ENCODE peak calls at places on chromosomes 11 and 22, in six cellular contexts. Y, L, K, W, X and R are unnamed samples.

GRCh38 chr11:95739108-95739507 is 50.5 kb downstream of the FAM76B start:
- DNase-seq in Y (no peak), L (no peak), K (no peak), W (no peak), X (no peak), R (no peak)

GRCh38 chr11:74634537-74634936 is 42.2 kb downstream of the POLD3 start:
- DNase-seq in Y (no peak), L (peak), K (peak), W (peak), X (no peak), R (peak)

GRCh38 chr11:94171693-94172440 is 43.2 kb downstream of the PANX1 start:
- DNase-seq in Y (peak), L (peak), K (peak), W (peak), X (no peak), R (peak)

GRCh38 chr11:86569109-86569508 is 103.3 kb downstream of the ME3 start:
- DNase-seq in Y (no peak), L (no peak), K (no peak), W (no peak), X (no peak), R (no peak)

GRCh38 chr22:49160261-49161001 is 667.2 kb downstream of the BRD1 start:
- DNase-seq in Y (no peak), L (no peak), K (no peak), W (no peak), X (no peak), R (no peak)

GRCh38 chr22:29330753-29331152 is 15.3 kb upstream of the RASL10A start:
- DNase-seq in Y (no peak), L (no peak), K (no peak), W (peak), X (no peak), R (peak)

GRCh38 chr22:20530368-20531153 is 23.2 kb downstream of the MED15 start:
- DNase-seq in Y (no peak), L (peak), K (no peak), W (peak), X (no peak), R (no peak)

GRCh38 chr11:34346551-34346950 is 11.3 kb downstream of the ABTB2 start:
- DNase-seq in Y (no peak), L (no peak), K (no peak), W (peak), X (no peak), R (peak)

GRCh38 chr11:12669930-12670329 is 4.3 kb upstream of the TEAD1 start:
- DNase-seq in Y (no peak), L (no peak), K (no peak), W (peak), X (no peak), R (no peak)

GRCh38 chr11:19551454-19551853 is 161.2 kb upstream of the NAV2 start:
- DNase-seq in Y (no peak), L (no peak), K (no peak), W (peak), X (no peak), R (no peak)

GRCh38 chr22:29206372-29207230 is 905 bp downstream of the EMID1 start:
- DNase-seq in Y (no peak), L (no peak), K (no peak), W (no peak), X (no peak), R (no peak)

GRCh38 chr11:66950113-66950535 is 8.1 kb downstream of the PC start:
- DNase-seq in Y (no peak), L (peak), K (peak), W (peak), X (no peak), R (peak)

GRCh38 chr11:100776212-100776896 is 89.3 kb downstream of the ARHGAP42 start:
- DNase-seq in Y (no peak), L (peak), K (no peak), W (peak), X (no peak), R (peak)

GRCh38 chr11:120352405-120352804 is 16.2 kb downstream of the ARHGEF12 start:
- DNase-seq in Y (no peak), L (no peak), K (no peak), W (no peak), X (no peak), R (no peak)

GRCh38 chr22:24175160-24175808 is 6.0 kb upstream of the SUSD2 start:
- DNase-seq in Y (peak), L (peak), K (peak), W (peak), X (no peak), R (peak)

GRCh38 chr11:35236667-35237003 is 97.7 kb downstream of the CD44 start:
- DNase-seq in Y (no peak), L (no peak), K (peak), W (no peak), X (peak), R (peak)

GRCh38 chr22:46528121-46528610 is 9.3 kb downstream of the CELSR1 start:
- DNase-seq in Y (no peak), L (peak), K (no peak), W (peak), X (peak), R (peak)

GRCh38 chr11:68854273-68854958 is 12.7 kb upstream of the CPT1A start:
- DNase-seq in Y (no peak), L (no peak), K (no peak), W (no peak), X (no peak), R (no peak)

GRCh38 chr11:130831506-130832385 is 84.5 kb downstream of the SNX19 start:
- DNase-seq in Y (no peak), L (no peak), K (no peak), W (no peak), X (no peak), R (no peak)

GRCh38 chr11:134358853-134359490 is 27.2 kb downstream of the GLB1L2 start:
- DNase-seq in Y (no peak), L (no peak), K (no peak), W (no peak), X (no peak), R (no peak)

GRCh38 chr11:33930317-33931021 is 38.6 kb upstream of the LMO2 start:
- DNase-seq in Y (peak), L (no peak), K (peak), W (peak), X (no peak), R (peak)

GRCh38 chr11:130103296-130103814 is 33.7 kb downstream of the APLP2 start:
- DNase-seq in Y (peak), L (no peak), K (no peak), W (peak), X (peak), R (peak)

GRCh38 chr22:50192825-50193204 is 7.1 kb downstream of the TRABD start:
- DNase-seq in Y (no peak), L (no peak), K (no peak), W (no peak), X (no peak), R (no peak)

GRCh38 chr11:121534131-121535093 is 81.6 kb upstream of the SORL1-AS1 start:
- DNase-seq in Y (no peak), L (no peak), K (peak), W (peak), X (no peak), R (peak)

GRCh38 chr11:113874096-113874919 is 1.1 kb downstream of the USP28 start:
- DNase-seq in Y (no peak), L (no peak), K (no peak), W (no peak), X (no peak), R (peak)

GRCh38 chr22:26479043-26479791 is 4.4 kb downstream of the HPS4 start:
- DNase-seq in Y (no peak), L (no peak), K (no peak), W (no peak), X (no peak), R (no peak)

GRCh38 chr11:65562788-65563187 is 4.6 kb upstream of the LTBP3 start:
- DNase-seq in Y (no peak), L (no peak), K (no peak), W (no peak), X (no peak), R (no peak)
- TF ChIP-seq CTCF in Y (no peak), L (no peak), K (no peak), W (no peak), X (no peak), R (no peak)

GRCh38 chr11:82680252-82680651 is 53.4 kb downstream of the FAM181B start:
- DNase-seq in Y (no peak), L (no peak), K (no peak), W (no peak), X (peak), R (no peak)

GRCh38 chr11:82676483-82677094 is 57.1 kb downstream of the FAM181B start:
- DNase-seq in Y (no peak), L (no peak), K (no peak), W (no peak), X (no peak), R (no peak)

GRCh38 chr11:82686211-82686610 is 47.5 kb downstream of the FAM181B start:
- DNase-seq in Y (no peak), L (no peak), K (no peak), W (no peak), X (no peak), R (no peak)

GRCh38 chr11:82683029-82683428 is 50.6 kb downstream of the FAM181B start:
- DNase-seq in Y (no peak), L (no peak), K (peak), W (no peak), X (no peak), R (no peak)

DNA sequence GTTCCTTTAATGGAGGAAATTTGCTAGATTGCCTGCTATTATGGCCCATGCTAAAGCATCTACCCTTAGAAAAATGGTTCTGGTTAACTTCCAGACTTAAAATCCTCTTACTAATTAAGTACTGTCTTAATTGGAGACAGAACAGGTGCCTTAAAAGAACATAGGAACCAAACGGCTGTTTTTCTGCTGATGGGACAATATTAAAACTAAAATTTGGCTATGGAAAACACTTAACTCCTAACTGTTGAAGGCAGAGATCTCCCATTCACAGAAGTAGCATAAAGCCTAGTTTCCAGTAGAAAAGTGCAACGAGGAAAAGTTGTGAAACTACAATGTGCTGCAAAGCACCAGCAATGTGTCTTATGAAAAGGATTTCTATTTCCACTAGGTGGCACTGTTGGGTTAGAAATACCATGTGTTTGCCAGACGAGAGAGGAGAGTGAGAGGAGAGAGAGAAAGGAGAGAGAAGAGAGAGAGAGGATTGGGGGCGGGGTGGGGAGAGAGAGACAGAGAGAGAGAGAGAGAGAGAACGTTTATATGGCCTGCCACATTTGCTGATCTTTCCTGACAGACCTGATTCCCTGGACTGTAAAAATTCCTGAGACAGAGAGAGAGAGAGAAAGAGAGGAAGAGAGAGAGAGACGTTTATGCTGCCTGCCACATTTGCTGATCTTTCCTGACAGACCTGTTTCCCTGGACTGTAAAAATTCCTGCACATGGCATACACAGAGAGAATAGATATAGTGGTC is 51.5 kb downstream of the FAM181B start:
- DNase-seq in Y (peak), L (peak), K (peak), W (peak), X (peak), R (peak)
- H3K4me3 ChIP-seq in Y (no peak), L (no peak), K (no peak), W (no peak), X (no peak), R (no peak)

DNA sequence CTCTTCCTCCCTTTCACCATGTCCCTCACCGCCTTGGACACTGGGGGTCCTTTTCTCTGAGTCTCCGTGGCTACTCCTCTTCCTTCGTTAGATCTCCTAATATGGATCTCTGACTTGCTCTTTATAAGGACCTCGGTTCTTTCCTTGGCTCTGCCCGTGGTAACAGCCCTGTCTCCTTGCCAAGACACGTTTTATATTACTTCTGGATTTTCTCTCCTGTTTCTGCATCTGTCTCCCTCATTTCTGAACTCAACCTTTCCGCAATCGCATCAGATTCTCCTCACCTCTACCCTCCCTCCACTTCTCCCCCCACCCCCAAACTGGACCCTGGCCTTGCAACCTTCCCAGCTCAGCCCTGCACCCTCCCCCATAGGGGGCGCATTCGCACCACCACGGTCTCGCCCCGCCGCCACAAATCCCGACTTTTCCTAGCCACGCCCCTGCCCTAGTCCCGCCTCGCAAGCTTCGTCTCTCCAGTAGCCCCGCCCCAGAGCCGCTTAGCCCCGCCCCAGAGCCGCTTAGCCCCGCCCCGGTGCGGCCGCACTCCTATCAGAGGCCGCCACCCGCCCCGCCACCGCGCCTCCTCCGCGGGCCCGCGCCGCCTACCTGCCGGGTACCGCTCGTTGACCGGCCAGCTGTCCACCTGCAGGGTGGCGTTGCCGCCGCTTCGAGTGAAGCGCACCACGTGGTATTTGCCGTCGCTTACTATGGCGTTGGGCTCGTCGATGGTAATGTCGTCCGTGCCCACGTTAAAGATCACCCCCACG is 39.0 kb downstream of the SLC22A12 start:
- DNase-seq in Y (no peak), L (peak), K (peak), W (no peak), X (no peak), R (no peak)
- TF ChIP-seq CTCF in Y (no peak), L (peak), K (no peak), W (no peak), X (no peak), R (no peak)

GRCh38 chr11:127108838-127109237 is 108.3 kb upstream of the KIRREL3 start:
- DNase-seq in Y (no peak), L (no peak), K (no peak), W (no peak), X (no peak), R (no peak)

GRCh38 chr11:127106938-127107337 is 106.4 kb upstream of the KIRREL3 start:
- DNase-seq in Y (no peak), L (no peak), K (peak), W (no peak), X (no peak), R (no peak)

GRCh38 chr11:127109796-127110195 is 109.2 kb upstream of the KIRREL3 start:
- DNase-seq in Y (no peak), L (no peak), K (no peak), W (no peak), X (no peak), R (no peak)

GRCh38 chr11:127114035-127114434 is 113.5 kb upstream of the KIRREL3 start:
- DNase-seq in Y (no peak), L (no peak), K (peak), W (no peak), X (no peak), R (no peak)

GRCh38 chr11:127110542-127110941 is 110.0 kb upstream of the KIRREL3 start:
- DNase-seq in Y (peak), L (no peak), K (no peak), W (no peak), X (no peak), R (no peak)
- H3K4me3 ChIP-seq in Y (no peak), L (no peak), K (no peak), W (no peak), X (no peak), R (no peak)

DNA sequence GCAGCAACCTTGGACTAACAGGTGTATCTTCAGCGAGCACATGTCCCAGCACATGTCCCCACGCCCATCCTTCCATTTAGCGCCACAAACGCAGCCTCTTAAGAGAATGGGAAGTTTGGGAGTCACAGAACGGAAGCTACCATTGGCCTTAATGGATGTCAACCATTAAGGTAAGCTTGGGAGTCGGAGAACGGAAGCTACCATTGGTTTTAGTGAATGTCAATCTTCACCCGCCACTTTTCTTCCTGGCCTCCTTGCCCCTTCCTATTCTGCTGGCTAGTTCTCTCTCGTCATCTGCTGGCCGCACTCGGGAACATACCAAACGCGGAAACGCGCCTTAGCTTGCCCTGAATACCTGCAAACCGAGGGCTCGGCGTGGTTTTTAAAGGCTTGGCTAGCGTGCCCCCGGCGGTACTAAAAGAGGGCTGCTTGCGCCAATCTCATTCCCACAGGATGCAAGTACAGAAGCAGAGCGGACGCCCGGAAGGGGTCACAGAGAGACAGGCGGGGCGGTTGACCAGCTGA is 24.3 kb downstream of the GLYATL1 start:
- DNase-seq in Y (no peak), L (no peak), K (peak), W (peak), X (peak), R (peak)
- TF ChIP-seq CTCF in Y (no peak), L (no peak), K (peak), W (peak), X (peak), R (peak)

GRCh38 chr11:2699185-2699530 is 636 bp downstream of the KCNQ1OT1 start:
- DNase-seq in Y (no peak), L (no peak), K (peak), W (no peak), X (no peak), R (no peak)
- H3K4me3 ChIP-seq in Y (peak), L (peak), K (peak), W (peak), X (peak), R (peak)